ENCODE peak calls at places on chromosomes 6 and 20, in eight cellular contexts. One of them, this sample, is unnamed.

GRCh38 chr20:36591281-36591680 is 14.3 kb upstream of the RAB5IF start:
- DNase-seq in bronchial epithelial cell: no peak
- DNase-seq in A549: no peak
- DNase-seq in CD4-positive, alpha-beta T cell: no peak
- DNase-seq in AG04450: no peak
- DNase-seq in WERI-Rb-1: no peak
- DNase-seq in heart left ventricle: no peak
- DNase-seq in HL-60: no peak
- DNase-seq in this sample: no peak

GRCh38 chr6:85405175-85405852 is 44.6 kb upstream of the NT5E start:
- DNase-seq in bronchial epithelial cell: no peak
- DNase-seq in A549: peak; percentile 25
- DNase-seq in CD4-positive, alpha-beta T cell: no peak
- DNase-seq in AG04450: no peak
- DNase-seq in WERI-Rb-1: no peak
- DNase-seq in heart left ventricle: no peak
- DNase-seq in HL-60: no peak
- DNase-seq in this sample: no peak

GRCh38 chr20:2032168-2032567 is 38.3 kb upstream of the PDYN start:
- DNase-seq in bronchial epithelial cell: no peak
- DNase-seq in A549: no peak
- DNase-seq in CD4-positive, alpha-beta T cell: no peak
- DNase-seq in AG04450: no peak
- DNase-seq in WERI-Rb-1: no peak
- DNase-seq in heart left ventricle: no peak
- DNase-seq in HL-60: no peak
- DNase-seq in this sample: no peak

GRCh38 chr6:158283304-158284005 is 28.8 kb upstream of the TULP4 start:
- DNase-seq in bronchial epithelial cell: no peak
- DNase-seq in A549: peak; percentile 25
- DNase-seq in CD4-positive, alpha-beta T cell: no peak
- DNase-seq in AG04450: no peak
- DNase-seq in WERI-Rb-1: peak; percentile 31
- DNase-seq in heart left ventricle: no peak
- DNase-seq in HL-60: no peak
- DNase-seq in this sample: peak; percentile 28

GRCh38 chr20:6940052-6940451 is 172.6 kb downstream of the BMP2 start:
- DNase-seq in bronchial epithelial cell: peak; percentile 50
- DNase-seq in A549: no peak
- DNase-seq in CD4-positive, alpha-beta T cell: no peak
- DNase-seq in AG04450: no peak
- DNase-seq in WERI-Rb-1: peak; percentile 19
- DNase-seq in heart left ventricle: no peak
- DNase-seq in HL-60: no peak
- DNase-seq in this sample: no peak

GRCh38 chr6:68326762-68327161 is 308.3 kb upstream of the ADGRB3 start:
- DNase-seq in bronchial epithelial cell: peak; percentile 6
- DNase-seq in A549: no peak
- DNase-seq in CD4-positive, alpha-beta T cell: no peak
- DNase-seq in AG04450: no peak
- DNase-seq in WERI-Rb-1: no peak
- DNase-seq in heart left ventricle: no peak
- DNase-seq in HL-60: no peak
- DNase-seq in this sample: no peak

GRCh38 chr20:17647391-17648305 is 34.4 kb downstream of the RRBP1 start:
- DNase-seq in bronchial epithelial cell: no peak
- DNase-seq in A549: no peak
- DNase-seq in CD4-positive, alpha-beta T cell: no peak
- DNase-seq in AG04450: no peak
- DNase-seq in WERI-Rb-1: no peak
- DNase-seq in heart left ventricle: no peak
- DNase-seq in HL-60: no peak
- DNase-seq in this sample: no peak

GRCh38 chr20:10213526-10213925 is 5.1 kb upstream of the SNAP25 start:
- DNase-seq in bronchial epithelial cell: no peak
- DNase-seq in A549: no peak
- DNase-seq in CD4-positive, alpha-beta T cell: no peak
- DNase-seq in AG04450: no peak
- DNase-seq in WERI-Rb-1: peak; percentile 11
- DNase-seq in heart left ventricle: no peak
- DNase-seq in HL-60: no peak
- DNase-seq in this sample: no peak

GRCh38 chr6:38187688-38188590 is 368.4 kb downstream of the ZFAND3 start:
- DNase-seq in bronchial epithelial cell: no peak
- DNase-seq in A549: no peak
- DNase-seq in CD4-positive, alpha-beta T cell: no peak
- DNase-seq in AG04450: no peak
- DNase-seq in WERI-Rb-1: peak; percentile 15
- DNase-seq in heart left ventricle: no peak
- DNase-seq in HL-60: no peak
- DNase-seq in this sample: no peak

GRCh38 chr20:58312836-58313235 is 3.3 kb downstream of the RAB22A start:
- DNase-seq in bronchial epithelial cell: peak; percentile 100
- DNase-seq in A549: no peak
- DNase-seq in CD4-positive, alpha-beta T cell: no peak
- DNase-seq in AG04450: no peak
- DNase-seq in WERI-Rb-1: no peak
- DNase-seq in heart left ventricle: no peak
- DNase-seq in HL-60: no peak
- DNase-seq in this sample: no peak

GRCh38 chr6:148580442-148580841 is 166.4 kb upstream of the UST start:
- DNase-seq in bronchial epithelial cell: no peak
- DNase-seq in A549: no peak
- DNase-seq in CD4-positive, alpha-beta T cell: no peak
- DNase-seq in AG04450: no peak
- DNase-seq in WERI-Rb-1: no peak
- DNase-seq in heart left ventricle: no peak
- DNase-seq in HL-60: no peak
- DNase-seq in this sample: peak; percentile 33

GRCh38 chr20:60581606-60582005 is 623.4 kb downstream of the CDH26 start:
- DNase-seq in bronchial epithelial cell: no peak
- DNase-seq in A549: no peak
- DNase-seq in CD4-positive, alpha-beta T cell: no peak
- DNase-seq in AG04450: no peak
- DNase-seq in WERI-Rb-1: no peak
- DNase-seq in heart left ventricle: no peak
- DNase-seq in HL-60: no peak
- DNase-seq in this sample: no peak

GRCh38 chr20:44019638-44020335 is 105.1 kb downstream of the TOX2 start:
- DNase-seq in bronchial epithelial cell: no peak
- DNase-seq in A549: no peak
- DNase-seq in CD4-positive, alpha-beta T cell: no peak
- DNase-seq in AG04450: no peak
- DNase-seq in WERI-Rb-1: no peak
- DNase-seq in heart left ventricle: no peak
- DNase-seq in HL-60: no peak
- DNase-seq in this sample: no peak

GRCh38 chr6:88922775-88923548 is 40.5 kb downstream of the RNGTT start:
- DNase-seq in bronchial epithelial cell: peak; percentile 39
- DNase-seq in A549: no peak
- DNase-seq in CD4-positive, alpha-beta T cell: no peak
- DNase-seq in AG04450: no peak
- DNase-seq in WERI-Rb-1: no peak
- DNase-seq in heart left ventricle: no peak
- DNase-seq in HL-60: peak; percentile 20
- DNase-seq in this sample: peak; percentile 27

GRCh38 chr6:36132221-36132895 is 2.0 kb downstream of the MAPK13 start:
- DNase-seq in bronchial epithelial cell: no peak
- DNase-seq in A549: no peak
- DNase-seq in CD4-positive, alpha-beta T cell: no peak
- DNase-seq in AG04450: no peak
- DNase-seq in WERI-Rb-1: peak; percentile 18
- DNase-seq in heart left ventricle: no peak
- DNase-seq in HL-60: no peak
- DNase-seq in this sample: no peak

GRCh38 chr20:19690462-19690861 is 67.6 kb upstream of the RIN2 start:
- DNase-seq in bronchial epithelial cell: no peak
- DNase-seq in A549: no peak
- DNase-seq in CD4-positive, alpha-beta T cell: no peak
- DNase-seq in AG04450: no peak
- DNase-seq in WERI-Rb-1: no peak
- DNase-seq in heart left ventricle: no peak
- DNase-seq in HL-60: no peak
- DNase-seq in this sample: no peak

GRCh38 chr6:159981591-159982245 is 12.8 kb downstream of the IGF2R start:
- DNase-seq in bronchial epithelial cell: no peak
- DNase-seq in A549: no peak
- DNase-seq in CD4-positive, alpha-beta T cell: no peak
- DNase-seq in AG04450: peak; percentile 70
- DNase-seq in WERI-Rb-1: no peak
- DNase-seq in heart left ventricle: peak; percentile 60
- DNase-seq in HL-60: peak; percentile 67
- DNase-seq in this sample: peak; percentile 47

GRCh38 chr20:46255440-46256104 is 52.7 kb downstream of the CDH22 start:
- DNase-seq in bronchial epithelial cell: peak; percentile 95
- DNase-seq in A549: no peak
- DNase-seq in CD4-positive, alpha-beta T cell: no peak
- DNase-seq in AG04450: no peak
- DNase-seq in WERI-Rb-1: peak; percentile 68
- DNase-seq in heart left ventricle: peak; percentile 70
- DNase-seq in HL-60: no peak
- DNase-seq in this sample: peak; percentile 3

DNA sequence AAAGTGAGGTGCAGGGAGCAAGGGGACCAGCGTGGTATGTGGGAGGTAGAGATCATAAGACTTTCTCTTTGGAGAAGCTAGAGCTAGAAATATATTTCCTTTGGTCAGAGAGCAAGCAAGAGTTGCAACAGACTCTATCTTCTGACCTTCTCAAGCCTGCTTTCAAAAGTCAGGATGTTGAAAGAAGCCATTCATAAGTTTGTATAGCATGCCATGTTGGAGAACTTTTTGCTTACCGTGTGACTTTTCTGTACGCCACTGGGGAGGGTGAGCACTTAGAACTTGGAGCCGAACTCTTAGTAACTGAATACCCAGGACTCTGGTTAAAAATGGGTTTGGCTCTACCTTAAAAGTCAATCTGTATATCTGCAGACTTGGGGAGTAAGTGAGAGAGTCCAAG is 30.5 kb downstream of the ISM1 start:
- DNase-seq in bronchial epithelial cell: no peak
- DNase-seq in A549: no peak
- DNase-seq in CD4-positive, alpha-beta T cell: no peak
- DNase-seq in AG04450: no peak
- DNase-seq in WERI-Rb-1: no peak
- DNase-seq in heart left ventricle: no peak
- DNase-seq in HL-60: no peak
- DNase-seq in this sample: no peak
- TF ChIP-seq CTCF in bronchial epithelial cell: no peak
- TF ChIP-seq CTCF in A549: no peak
- TF ChIP-seq CTCF in CD4-positive, alpha-beta T cell: no peak
- TF ChIP-seq CTCF in AG04450: no peak
- TF ChIP-seq CTCF in WERI-Rb-1: no peak
- TF ChIP-seq CTCF in heart left ventricle: no peak
- TF ChIP-seq CTCF in HL-60: no peak
- TF ChIP-seq CTCF in this sample: no peak

DNA sequence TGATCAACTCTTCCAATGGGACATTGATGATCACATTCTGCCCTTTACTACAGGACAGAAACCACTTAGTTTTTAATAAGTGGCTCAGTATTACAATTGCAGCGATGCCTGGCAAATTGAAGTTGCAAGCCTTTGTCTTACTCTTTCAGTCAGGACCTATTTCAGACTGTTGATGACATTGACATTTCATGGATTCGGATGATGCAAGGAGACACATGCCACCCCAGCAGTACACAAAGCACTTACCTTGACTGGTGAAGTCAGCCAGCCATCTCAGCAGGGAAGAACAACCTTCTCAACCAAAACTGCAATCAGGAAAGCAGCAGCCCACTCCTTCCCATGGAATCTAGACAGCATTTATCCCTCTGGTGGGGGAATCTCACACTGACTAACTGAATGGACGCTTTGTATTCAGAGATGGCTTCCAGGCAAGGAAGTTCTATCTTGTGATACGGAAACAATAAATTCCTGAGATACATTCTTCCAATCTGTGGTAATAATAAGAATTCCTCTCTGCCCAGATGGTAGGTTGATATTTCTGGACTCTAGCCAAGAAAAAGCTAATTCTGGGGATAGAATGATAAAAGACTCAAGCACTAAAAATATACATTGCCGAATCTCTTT is 24.8 kb downstream of the NFYA start:
- DNase-seq in bronchial epithelial cell: no peak
- DNase-seq in A549: no peak
- DNase-seq in CD4-positive, alpha-beta T cell: no peak
- DNase-seq in AG04450: no peak
- DNase-seq in WERI-Rb-1: no peak
- DNase-seq in heart left ventricle: no peak
- DNase-seq in HL-60: no peak
- DNase-seq in this sample: peak; percentile 65
- TF ChIP-seq CTCF in bronchial epithelial cell: no peak
- TF ChIP-seq CTCF in A549: no peak
- TF ChIP-seq CTCF in CD4-positive, alpha-beta T cell: no peak
- TF ChIP-seq CTCF in AG04450: peak; percentile 25
- TF ChIP-seq CTCF in WERI-Rb-1: no peak
- TF ChIP-seq CTCF in heart left ventricle: no peak
- TF ChIP-seq CTCF in HL-60: no peak
- TF ChIP-seq CTCF in this sample: no peak

GRCh38 chr6:167020211-167020610 is 21.0 kb downstream of the CEP43 start:
- DNase-seq in bronchial epithelial cell: no peak
- DNase-seq in A549: no peak
- DNase-seq in CD4-positive, alpha-beta T cell: no peak
- DNase-seq in AG04450: no peak
- DNase-seq in WERI-Rb-1: no peak
- DNase-seq in heart left ventricle: no peak
- DNase-seq in HL-60: no peak
- DNase-seq in this sample: no peak
- TF ChIP-seq CTCF in bronchial epithelial cell: no peak
- TF ChIP-seq CTCF in A549: no peak
- TF ChIP-seq CTCF in CD4-positive, alpha-beta T cell: no peak
- TF ChIP-seq CTCF in AG04450: no peak
- TF ChIP-seq CTCF in WERI-Rb-1: no peak
- TF ChIP-seq CTCF in heart left ventricle: no peak
- TF ChIP-seq CTCF in HL-60: no peak
- TF ChIP-seq CTCF in this sample: no peak

GRCh38 chr20:32510601-32511357 is 74.4 kb downstream of the NOL4L start:
- DNase-seq in bronchial epithelial cell: peak; percentile 68
- DNase-seq in A549: no peak
- DNase-seq in CD4-positive, alpha-beta T cell: no peak
- DNase-seq in AG04450: no peak
- DNase-seq in WERI-Rb-1: no peak
- DNase-seq in heart left ventricle: no peak
- DNase-seq in HL-60: no peak
- DNase-seq in this sample: no peak

GRCh38 chr20:32508775-32509119 is 76.4 kb downstream of the NOL4L start:
- DNase-seq in bronchial epithelial cell: no peak
- DNase-seq in A549: no peak
- DNase-seq in CD4-positive, alpha-beta T cell: no peak
- DNase-seq in AG04450: no peak
- DNase-seq in WERI-Rb-1: no peak
- DNase-seq in heart left ventricle: no peak
- DNase-seq in HL-60: no peak
- DNase-seq in this sample: no peak

GRCh38 chr20:32510120-32510600 is 75.0 kb downstream of the NOL4L start:
- DNase-seq in bronchial epithelial cell: no peak
- DNase-seq in A549: no peak
- DNase-seq in CD4-positive, alpha-beta T cell: no peak
- DNase-seq in AG04450: no peak
- DNase-seq in WERI-Rb-1: no peak
- DNase-seq in heart left ventricle: no peak
- DNase-seq in HL-60: no peak
- DNase-seq in this sample: no peak

GRCh38 chr20:32507998-32508774 is 76.9 kb downstream of the NOL4L start:
- DNase-seq in bronchial epithelial cell: no peak
- DNase-seq in A549: no peak
- DNase-seq in CD4-positive, alpha-beta T cell: no peak
- DNase-seq in AG04450: no peak
- DNase-seq in WERI-Rb-1: no peak
- DNase-seq in heart left ventricle: no peak
- DNase-seq in HL-60: peak; percentile 63
- DNase-seq in this sample: no peak

GRCh38 chr20:32509639-32510066 is 75.5 kb downstream of the NOL4L start:
- DNase-seq in bronchial epithelial cell: no peak
- DNase-seq in A549: no peak
- DNase-seq in CD4-positive, alpha-beta T cell: peak; percentile 75
- DNase-seq in AG04450: no peak
- DNase-seq in WERI-Rb-1: no peak
- DNase-seq in heart left ventricle: no peak
- DNase-seq in HL-60: no peak
- DNase-seq in this sample: peak; percentile 64
- TF ChIP-seq CTCF in bronchial epithelial cell: no peak
- TF ChIP-seq CTCF in A549: peak; percentile 8
- TF ChIP-seq CTCF in CD4-positive, alpha-beta T cell: peak; percentile 17
- TF ChIP-seq CTCF in AG04450: peak; percentile 37
- TF ChIP-seq CTCF in WERI-Rb-1: peak; percentile 15
- TF ChIP-seq CTCF in heart left ventricle: no peak
- TF ChIP-seq CTCF in HL-60: no peak
- TF ChIP-seq CTCF in this sample: peak; percentile 61

This sample was measured in HFFc6.